ENCODE peak calls at places on chromosome 1, in six cellular contexts. S, O, U, L, F and V are unnamed samples. For H3K4me1, the result is how much of the 10 kb centered on the place peaks cover.

GRCh38 chr1:24315391-24315790 is 3.8 kb upstream of the GRHL3 start:
- DNase-seq in S (no peak), O (no peak), U (no peak), L (no peak), F (no peak), V (no peak)

GRCh38 chr1:86596253-86596652 is 49.4 kb downstream of the CLCA4 start:
- DNase-seq in S (no peak), O (no peak), U (no peak), L (no peak), F (no peak), V (no peak)

GRCh38 chr1:109806733-109807397 is 43.1 kb upstream of the EPS8L3 start:
- DNase-seq in S (no peak), O (no peak), U (no peak), L (no peak), F (no peak), V (no peak)

GRCh38 chr1:230300322-230301301 is 125.5 kb downstream of the PGBD5 start:
- DNase-seq in S (peak), O (no peak), U (no peak), L (no peak), F (no peak), V (no peak)

GRCh38 chr1:19949016-19949415 is 25.6 kb upstream of the PLA2G2E start:
- DNase-seq in S (no peak), O (peak), U (no peak), L (no peak), F (no peak), V (no peak)

GRCh38 chr1:15430787-15431570 is 7.3 kb upstream of the CTRC start:
- DNase-seq in S (peak), O (peak), U (peak), L (peak), F (peak), V (peak)

GRCh38 chr1:22517936-22518335 is 45.4 kb upstream of the EPHA8 start:
- DNase-seq in S (no peak), O (no peak), U (no peak), L (no peak), F (no peak), V (no peak)

GRCh38 chr1:244163861-244164562 is 112.9 kb downstream of the ZBTB18 start:
- DNase-seq in S (no peak), O (peak), U (no peak), L (no peak), F (no peak), V (no peak)

GRCh38 chr1:86423873-86424272 is at the start of gene CLCA2:
- DNase-seq in S (no peak), O (no peak), U (no peak), L (no peak), F (no peak), V (no peak)

GRCh38 chr1:118151312-118151937 is 33.6 kb downstream of the SPAG17 start:
- DNase-seq in S (no peak), O (peak), U (peak), L (peak), F (peak), V (no peak)

GRCh38 chr1:36239941-36240637 is 15.8 kb downstream of the THRAP3 start:
- DNase-seq in S (no peak), O (no peak), U (no peak), L (no peak), F (no peak), V (no peak)

GRCh38 chr1:216913966-216914365 is 190.7 kb upstream of the ESRRG start:
- DNase-seq in S (no peak), O (no peak), U (no peak), L (no peak), F (no peak), V (no peak)

GRCh38 chr1:86703696-86704455 is 500 bp upstream of the SH3GLB1 start:
- DNase-seq in S (no peak), O (no peak), U (no peak), L (no peak), F (no peak), V (peak)

GRCh38 chr1:229973297-229973612 is 93.8 kb upstream of the GALNT2 start:
- DNase-seq in S (no peak), O (no peak), U (no peak), L (no peak), F (no peak), V (no peak)

GRCh38 chr1:56229183-56229582 is 350.2 kb downstream of the PLPP3 start:
- DNase-seq in S (no peak), O (no peak), U (no peak), L (no peak), F (no peak), V (no peak)

GRCh38 chr1:19468397-19468956 is 16.9 kb downstream of the CAPZB start:
- DNase-seq in S (peak), O (peak), U (peak), L (no peak), F (no peak), V (peak)

GRCh38 chr1:2221271-2221670 is 6.8 kb upstream of the SKI start:
- DNase-seq in S (no peak), O (no peak), U (no peak), L (no peak), F (no peak), V (no peak)

GRCh38 chr1:5722635-5723157 is 269.5 kb downstream of the NPHP4 start:
- DNase-seq in S (peak), O (no peak), U (peak), L (peak), F (peak), V (no peak)

GRCh38 chr1:39127513-39127912 is 77.0 kb upstream of the MACF1 start:
- DNase-seq in S (no peak), O (peak), U (no peak), L (no peak), F (no peak), V (no peak)

GRCh38 chr1:27044613-27045091 is 32.0 kb upstream of the TENT5B start:
- DNase-seq in S (peak), O (peak), U (peak), L (peak), F (peak), V (peak)

GRCh38 chr1:197465528-197466205 is 197.6 kb downstream of the CRB1 start:
- DNase-seq in S (no peak), O (no peak), U (no peak), L (no peak), F (no peak), V (no peak)

GRCh38 chr1:209387271-209387968 is 196.1 kb upstream of the CAMK1G start:
- DNase-seq in S (no peak), O (no peak), U (no peak), L (no peak), F (no peak), V (no peak)

GRCh38 chr1:58900401-58900800 is 116.6 kb upstream of the JUN start:
- DNase-seq in S (no peak), O (no peak), U (no peak), L (no peak), F (no peak), V (no peak)

DNA sequence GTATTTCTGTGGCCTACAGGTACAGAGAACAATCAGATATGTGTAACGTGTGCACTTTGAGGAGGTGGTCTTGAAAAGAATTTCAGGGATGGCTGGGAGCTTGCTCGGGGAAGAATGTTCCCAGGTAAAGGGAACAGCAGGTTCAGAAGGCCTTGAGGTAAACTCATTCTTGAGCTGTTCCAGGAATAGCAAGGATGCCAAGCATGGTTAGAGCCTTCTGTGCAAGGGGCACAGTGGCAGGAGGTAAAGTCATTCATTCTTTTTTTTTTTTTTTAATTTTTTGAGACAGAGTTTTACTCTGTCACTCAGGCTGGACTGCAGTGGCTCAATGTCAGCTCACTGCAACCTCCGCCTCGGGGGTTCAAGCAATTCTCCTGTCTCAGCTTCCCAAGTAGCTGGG is 10.0 kb downstream of the UBE4B start:
- DNase-seq in S (no peak), O (no peak), U (no peak), L (no peak), F (no peak), V (no peak)
- H3K4me1 ChIP-seq in S (under half), O (under half), U (under half), L (under half), F (under half), V (under half)

GRCh38 chr1:17120962-17121837 is 1.9 kb upstream of the PADI2 start:
- DNase-seq in S (peak), O (no peak), U (no peak), L (no peak), F (no peak), V (no peak)
- H3K27ac ChIP-seq in S (no peak), O (peak), U (no peak), L (no peak), F (no peak), V (no peak)

GRCh38 chr1:48977273-48977672 is 200.6 kb upstream of the BEND5 start:
- DNase-seq in S (no peak), O (no peak), U (no peak), L (no peak), F (no peak), V (no peak)

GRCh38 chr1:48979940-48980339 is 203.2 kb upstream of the BEND5 start:
- DNase-seq in S (no peak), O (no peak), U (no peak), L (no peak), F (no peak), V (no peak)

GRCh38 chr1:48978413-48978812 is 201.7 kb upstream of the BEND5 start:
- DNase-seq in S (no peak), O (no peak), U (no peak), L (no peak), F (no peak), V (no peak)
- H3K4me1 ChIP-seq in S (under half), O (under half), U (under half), L (under half), F (under half), V (under half)

GRCh38 chr1:202567747-202568146 is 142.5 kb downstream of the SYT2 start:
- DNase-seq in S (no peak), O (no peak), U (no peak), L (no peak), F (no peak), V (no peak)
- H3K27ac ChIP-seq in S (peak), O (no peak), U (peak), L (peak), F (no peak), V (no peak)

DNA sequence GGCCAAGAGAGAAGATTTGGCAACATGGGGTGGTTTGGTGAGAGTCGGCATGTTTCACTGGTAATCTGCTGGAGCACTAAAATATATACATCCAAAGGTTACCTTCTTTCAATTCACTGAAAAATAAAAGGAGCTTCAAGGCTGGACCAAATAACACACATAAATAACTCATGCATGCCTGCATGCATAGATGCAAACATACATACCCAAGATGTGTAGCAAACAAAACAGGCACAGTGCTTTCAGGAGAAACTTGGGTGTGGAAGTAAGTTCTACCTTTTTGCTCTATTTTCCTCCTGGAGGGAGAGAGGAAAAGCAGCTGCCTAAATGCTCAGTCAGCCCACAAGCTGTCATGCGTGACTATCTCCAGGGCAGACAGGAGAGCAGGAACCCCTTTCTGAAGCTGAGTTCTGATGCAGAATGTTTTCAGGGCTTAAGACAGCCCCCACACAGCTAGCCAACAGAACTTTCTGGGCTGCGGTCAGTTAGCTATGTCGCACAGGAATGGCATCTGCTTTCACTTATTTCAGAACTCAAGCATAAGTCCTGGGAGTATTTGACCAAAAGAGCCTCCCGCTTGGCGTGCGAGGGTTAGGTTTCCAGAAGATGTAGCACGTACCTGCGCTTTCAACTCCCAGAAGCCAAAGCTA is 166.2 kb downstream of the TOMM20 start:
- DNase-seq in S (no peak), O (peak), U (no peak), L (peak), F (no peak), V (no peak)
- H3K4me1 ChIP-seq in S (half or more), O (half or more), U (half or more), L (under half), F (half or more), V (half or more)

GRCh38 chr1:156705918-156706646 is 699 bp upstream of the CRABP2 start:
- DNase-seq in S (peak), O (peak), U (peak), L (peak), F (peak), V (peak)
- H3K27ac ChIP-seq in S (no peak), O (peak), U (peak), L (no peak), F (peak), V (peak)

GRCh38 chr1:151990058-151990855 is 3.4 kb downstream of the S100A10 start:
- DNase-seq in S (no peak), O (no peak), U (no peak), L (no peak), F (no peak), V (no peak)
- H3K4me1 ChIP-seq in S (half or more), O (half or more), U (half or more), L (under half), F (half or more), V (under half)